ENCODE peak calls at places on chromosomes 1 and 21, in ten cellular contexts. E is hippocampal formation; R is Daoy; I is suprapubic skin; C is AG04450; S is AG20443; L is central memory CD4-positive, alpha-beta T cell; G is RPMI7951; V is activated B cell treated with CpG ODN at 0.5 μM for 24 hours; H is activated CD4-positive, CD25-positive, alpha-beta regulatory T cell. F is an unnamed sample.

GRCh38 chr1:183544598-183545297 is 45.5 kb downstream of the NCF2 start:
- DNase-seq in H (no peak), C (no peak), L (no peak), E (no peak), R (no peak), S (no peak), I (no peak), V (no peak), G (no peak), F (no peak)

GRCh38 chr1:53413175-53414001 is 45.8 kb upstream of the DMRTB1 start:
- DNase-seq in E (no peak), V (no peak), H (no peak), L (peak), I (no peak), C (peak), R (peak), S (peak), G (peak), F (no peak)

GRCh38 chr21:37039434-37040075 is 33.1 kb downstream of the RIPPLY3 start:
- DNase-seq in I (no peak), C (no peak), E (no peak), R (no peak), S (no peak), G (no peak), L (no peak), H (no peak), V (no peak), F (no peak)

GRCh38 chr1:89553195-89553584 is 28.6 kb downstream of the LRRC8B start:
- DNase-seq in S (no peak), H (no peak), C (no peak), V (no peak), I (no peak), L (no peak), R (no peak), E (no peak), G (no peak), F (no peak)

GRCh38 chr1:178774263-178774662 is 49.2 kb downstream of the RALGPS2 start:
- DNase-seq in L (no peak), S (no peak), V (no peak), G (peak), I (no peak), H (no peak), C (no peak), R (no peak), E (no peak), F (no peak)

GRCh38 chr1:180623579-180624347 is 8.1 kb upstream of the XPR1 start:
- DNase-seq in C (no peak), I (no peak), H (no peak), S (peak), V (no peak), E (no peak), R (no peak), G (peak), L (no peak), F (no peak)

GRCh38 chr1:76951185-76951584 is 83.9 kb downstream of the ST6GALNAC5 start:
- DNase-seq in L (no peak), H (no peak), C (no peak), I (no peak), R (no peak), S (no peak), V (no peak), G (peak), E (no peak), F (no peak)

GRCh38 chr1:20343149-20343936 is 52.7 kb downstream of the VWA5B1 start:
- DNase-seq in C (no peak), E (no peak), V (no peak), G (no peak), I (no peak), H (no peak), L (no peak), S (no peak), R (no peak), F (no peak)

GRCh38 chr1:24683713-24684162 is 40.6 kb downstream of the SRRM1 start:
- DNase-seq in I (no peak), S (peak), H (no peak), L (no peak), C (peak), E (no peak), V (no peak), R (peak), G (peak), F (no peak)

GRCh38 chr1:115364044-115364775 is 26.2 kb upstream of the NGF start:
- DNase-seq in G (peak), L (no peak), R (no peak), I (no peak), C (peak), E (no peak), H (no peak), V (no peak), S (peak), F (no peak)

GRCh38 chr21:43303240-43304178 is 123.4 kb downstream of the SIK1 start:
- DNase-seq in C (no peak), S (no peak), E (no peak), G (no peak), I (peak), L (no peak), R (no peak), H (no peak), V (no peak), F (no peak)

GRCh38 chr1:45512641-45513054 is 9.0 kb downstream of the PRDX1 start:
- DNase-seq in V (no peak), L (peak), C (no peak), G (peak), H (no peak), E (peak), R (peak), I (no peak), S (peak), F (peak)

GRCh38 chr1:40313958-40314720 is 2.9 kb downstream of the COL9A2 start:
- DNase-seq in R (no peak), L (no peak), E (no peak), G (no peak), I (no peak), S (no peak), C (no peak), H (no peak), V (no peak), F (no peak)

GRCh38 chr1:28871631-28872401 is 42.6 kb upstream of the EPB41 start:
- DNase-seq in V (no peak), S (no peak), H (no peak), L (no peak), R (no peak), E (no peak), G (no peak), I (no peak), C (no peak), F (peak)

GRCh38 chr1:220874201-220874655 is 5.0 kb upstream of the HLX start:
- DNase-seq in G (peak), L (no peak), E (peak), V (peak), R (peak), S (peak), I (no peak), C (no peak), H (no peak), F (peak)

GRCh38 chr1:234745844-234746797 is 136.1 kb upstream of the IRF2BP2 start:
- DNase-seq in G (peak), I (no peak), R (peak), E (no peak), C (no peak), H (no peak), S (no peak), V (no peak), L (no peak), F (no peak)

GRCh38 chr1:50454911-50455310 is 31.7 kb upstream of the DMRTA2 start:
- DNase-seq in V (no peak), H (no peak), E (no peak), R (no peak), L (no peak), I (no peak), G (no peak), C (no peak), S (no peak), F (no peak)

GRCh38 chr1:170375082-170375733 is 156.8 kb upstream of the GORAB start:
- DNase-seq in E (no peak), S (no peak), V (no peak), I (no peak), R (no peak), L (no peak), C (peak), H (no peak), G (no peak), F (no peak)

GRCh38 chr1:248752119-248752931 is 3.2 kb downstream of the LYPD8 start:
- DNase-seq in E (no peak), I (no peak), H (no peak), C (no peak), G (peak), V (no peak), S (no peak), R (peak), L (no peak), F (no peak)

GRCh38 chr1:246959944-246960693 is 28.4 kb upstream of the AHCTF1 start:
- DNase-seq in I (no peak), S (no peak), E (no peak), G (no peak), L (no peak), V (no peak), R (no peak), H (no peak), C (no peak), F (no peak)